ENCODE peak calls at places on chromosomes 2 and 18, in seven cellular contexts. One of them, this sample, is unnamed.

GRCh38 chr2:162106746-162107145 is 32.7 kb upstream of the DPP4 start:
- DNase-seq in tibial artery: no peak
- DNase-seq in body of pancreas: no peak
- DNase-seq in adrenal gland: no peak
- DNase-seq in WTC11: no peak
- DNase-seq in HL-60: no peak
- DNase-seq in GM10248: no peak
- DNase-seq in this sample: no peak

GRCh38 chr18:4204151-4204720 is 250.9 kb downstream of the DLGAP1 start:
- DNase-seq in tibial artery: no peak
- DNase-seq in body of pancreas: no peak
- DNase-seq in adrenal gland: no peak
- DNase-seq in WTC11: no peak
- DNase-seq in HL-60: no peak
- DNase-seq in GM10248: no peak
- DNase-seq in this sample: no peak

GRCh38 chr2:20025065-20025786 is 12.8 kb upstream of the MATN3 start:
- DNase-seq in tibial artery: no peak
- DNase-seq in body of pancreas: no peak
- DNase-seq in adrenal gland: no peak
- DNase-seq in WTC11: no peak
- DNase-seq in HL-60: no peak
- DNase-seq in GM10248: no peak
- DNase-seq in this sample: no peak

GRCh38 chr2:2638516-2638915 is 307.4 kb upstream of the MYT1L start:
- DNase-seq in tibial artery: no peak
- DNase-seq in body of pancreas: no peak
- DNase-seq in adrenal gland: no peak
- DNase-seq in WTC11: no peak
- DNase-seq in HL-60: no peak
- DNase-seq in GM10248: no peak
- DNase-seq in this sample: no peak

GRCh38 chr18:10242922-10243680 is 211.3 kb upstream of the APCDD1 start:
- DNase-seq in tibial artery: no peak
- DNase-seq in body of pancreas: no peak
- DNase-seq in adrenal gland: no peak
- DNase-seq in WTC11: peak
- DNase-seq in HL-60: no peak
- DNase-seq in GM10248: no peak
- DNase-seq in this sample: peak

GRCh38 chr2:2843969-2844548 is 513.0 kb upstream of the MYT1L start:
- DNase-seq in tibial artery: peak
- DNase-seq in body of pancreas: peak
- DNase-seq in adrenal gland: no peak
- DNase-seq in WTC11: peak
- DNase-seq in HL-60: no peak
- DNase-seq in GM10248: no peak
- DNase-seq in this sample: no peak

GRCh38 chr2:45750484-45750883 is 99.0 kb downstream of the PRKCE start:
- DNase-seq in tibial artery: no peak
- DNase-seq in body of pancreas: no peak
- DNase-seq in adrenal gland: no peak
- DNase-seq in WTC11: no peak
- DNase-seq in HL-60: no peak
- DNase-seq in GM10248: no peak
- DNase-seq in this sample: peak

GRCh38 chr2:171726841-171727460 is 39.7 kb downstream of the DYNC1I2 start:
- DNase-seq in tibial artery: no peak
- DNase-seq in body of pancreas: no peak
- DNase-seq in adrenal gland: no peak
- DNase-seq in WTC11: no peak
- DNase-seq in HL-60: no peak
- DNase-seq in GM10248: no peak
- DNase-seq in this sample: no peak

GRCh38 chr18:63897072-63897471 is 9.6 kb downstream of the SERPINB2 start:
- DNase-seq in tibial artery: no peak
- DNase-seq in body of pancreas: no peak
- DNase-seq in adrenal gland: no peak
- DNase-seq in WTC11: no peak
- DNase-seq in HL-60: no peak
- DNase-seq in GM10248: no peak
- DNase-seq in this sample: peak

GRCh38 chr18:54780285-54780861 is 47.9 kb upstream of the RAB27B start:
- DNase-seq in tibial artery: no peak
- DNase-seq in body of pancreas: no peak
- DNase-seq in adrenal gland: no peak
- DNase-seq in WTC11: no peak
- DNase-seq in HL-60: no peak
- DNase-seq in GM10248: no peak
- DNase-seq in this sample: no peak

GRCh38 chr2:218393750-218394290 is 5.8 kb upstream of the CTDSP1 start:
- DNase-seq in tibial artery: no peak
- DNase-seq in body of pancreas: no peak
- DNase-seq in adrenal gland: no peak
- DNase-seq in WTC11: no peak
- DNase-seq in HL-60: peak
- DNase-seq in GM10248: no peak
- DNase-seq in this sample: no peak

GRCh38 chr2:142873850-142874287 is 3.6 kb upstream of the KYNU start:
- DNase-seq in tibial artery: no peak
- DNase-seq in body of pancreas: no peak
- DNase-seq in adrenal gland: no peak
- DNase-seq in WTC11: no peak
- DNase-seq in HL-60: no peak
- DNase-seq in GM10248: no peak
- DNase-seq in this sample: no peak

GRCh38 chr2:232418466-232419244 is 12.0 kb downstream of the ALPG start:
- DNase-seq in tibial artery: peak
- DNase-seq in body of pancreas: peak
- DNase-seq in adrenal gland: no peak
- DNase-seq in WTC11: peak
- DNase-seq in HL-60: peak
- DNase-seq in GM10248: no peak
- DNase-seq in this sample: peak

GRCh38 chr18:79568543-79569205 is 110.9 kb upstream of the CTDP1 start:
- DNase-seq in tibial artery: peak
- DNase-seq in body of pancreas: peak
- DNase-seq in adrenal gland: peak
- DNase-seq in WTC11: no peak
- DNase-seq in HL-60: no peak
- DNase-seq in GM10248: no peak
- DNase-seq in this sample: no peak

GRCh38 chr2:238170386-238171071 is 11.8 kb downstream of the ERFE start:
- DNase-seq in tibial artery: no peak
- DNase-seq in body of pancreas: no peak
- DNase-seq in adrenal gland: no peak
- DNase-seq in WTC11: no peak
- DNase-seq in HL-60: no peak
- DNase-seq in GM10248: no peak
- DNase-seq in this sample: no peak

GRCh38 chr18:76822510-76823165 is at the start of gene ZNF236:
- DNase-seq in tibial artery: peak
- DNase-seq in body of pancreas: peak
- DNase-seq in adrenal gland: peak
- DNase-seq in WTC11: peak
- DNase-seq in HL-60: peak
- DNase-seq in GM10248: peak
- DNase-seq in this sample: peak

GRCh38 chr18:76824136-76824676 is 1.8 kb downstream of the ZNF236 start:
- DNase-seq in tibial artery: no peak
- DNase-seq in body of pancreas: no peak
- DNase-seq in adrenal gland: no peak
- DNase-seq in WTC11: no peak
- DNase-seq in HL-60: no peak
- DNase-seq in GM10248: no peak
- DNase-seq in this sample: no peak

GRCh38 chr18:76824754-76825153 is 2.4 kb downstream of the ZNF236 start:
- DNase-seq in tibial artery: no peak
- DNase-seq in body of pancreas: no peak
- DNase-seq in adrenal gland: no peak
- DNase-seq in WTC11: no peak
- DNase-seq in HL-60: no peak
- DNase-seq in GM10248: no peak
- DNase-seq in this sample: no peak

GRCh38 chr18:76823166-76823539 is 796 bp downstream of the ZNF236 start:
- DNase-seq in tibial artery: no peak
- DNase-seq in body of pancreas: no peak
- DNase-seq in adrenal gland: no peak
- DNase-seq in WTC11: no peak
- DNase-seq in HL-60: no peak
- DNase-seq in GM10248: no peak
- DNase-seq in this sample: no peak

GRCh38 chr18:76823574-76823973 is 1.2 kb downstream of the ZNF236 start:
- DNase-seq in tibial artery: no peak
- DNase-seq in body of pancreas: peak
- DNase-seq in adrenal gland: peak
- DNase-seq in WTC11: peak
- DNase-seq in HL-60: no peak
- DNase-seq in GM10248: peak
- DNase-seq in this sample: peak
- TF ChIP-seq CTCF in tibial artery: no peak
- TF ChIP-seq CTCF in body of pancreas: no peak
- TF ChIP-seq CTCF in adrenal gland: no peak
- TF ChIP-seq CTCF in WTC11: no peak
- TF ChIP-seq CTCF in HL-60: no peak
- TF ChIP-seq CTCF in GM10248: peak
- TF ChIP-seq CTCF in this sample: peak

GRCh38 chr18:30970201-30970816 is 72.2 kb downstream of the DSC3 start:
- DNase-seq in tibial artery: no peak
- DNase-seq in body of pancreas: peak
- DNase-seq in adrenal gland: no peak
- DNase-seq in WTC11: no peak
- DNase-seq in HL-60: no peak
- DNase-seq in GM10248: no peak
- DNase-seq in this sample: peak
- TF ChIP-seq CTCF in tibial artery: no peak
- TF ChIP-seq CTCF in body of pancreas: peak
- TF ChIP-seq CTCF in adrenal gland: no peak
- TF ChIP-seq CTCF in WTC11: peak
- TF ChIP-seq CTCF in HL-60: peak
- TF ChIP-seq CTCF in GM10248: peak
- TF ChIP-seq CTCF in this sample: peak

GRCh38 chr2:72576861-72577260 is 249.0 kb downstream of the EXOC6B start:
- DNase-seq in tibial artery: no peak
- DNase-seq in body of pancreas: no peak
- DNase-seq in adrenal gland: no peak
- DNase-seq in WTC11: no peak
- DNase-seq in HL-60: no peak
- DNase-seq in GM10248: no peak
- DNase-seq in this sample: no peak

GRCh38 chr2:72576459-72576858 is 249.4 kb downstream of the EXOC6B start:
- DNase-seq in tibial artery: no peak
- DNase-seq in body of pancreas: no peak
- DNase-seq in adrenal gland: no peak
- DNase-seq in WTC11: no peak
- DNase-seq in HL-60: no peak
- DNase-seq in GM10248: no peak
- DNase-seq in this sample: no peak

GRCh38 chr2:72583376-72583775 is 242.5 kb downstream of the EXOC6B start:
- DNase-seq in tibial artery: no peak
- DNase-seq in body of pancreas: no peak
- DNase-seq in adrenal gland: no peak
- DNase-seq in WTC11: no peak
- DNase-seq in HL-60: no peak
- DNase-seq in GM10248: no peak
- DNase-seq in this sample: no peak

GRCh38 chr2:72579595-72580180 is 246.1 kb downstream of the EXOC6B start:
- DNase-seq in tibial artery: no peak
- DNase-seq in body of pancreas: no peak
- DNase-seq in adrenal gland: no peak
- DNase-seq in WTC11: no peak
- DNase-seq in HL-60: no peak
- DNase-seq in GM10248: peak
- DNase-seq in this sample: peak

GRCh38 chr2:72581560-72582181 is 244.2 kb downstream of the EXOC6B start:
- DNase-seq in tibial artery: no peak
- DNase-seq in body of pancreas: no peak
- DNase-seq in adrenal gland: no peak
- DNase-seq in WTC11: peak
- DNase-seq in HL-60: no peak
- DNase-seq in GM10248: no peak
- DNase-seq in this sample: no peak
- TF ChIP-seq CTCF in tibial artery: no peak
- TF ChIP-seq CTCF in body of pancreas: no peak
- TF ChIP-seq CTCF in adrenal gland: no peak
- TF ChIP-seq CTCF in WTC11: no peak
- TF ChIP-seq CTCF in HL-60: no peak
- TF ChIP-seq CTCF in GM10248: no peak
- TF ChIP-seq CTCF in this sample: peak

GRCh38 chr2:54455584-54456525 is at the start of gene SPTBN1:
- DNase-seq in tibial artery: peak
- DNase-seq in body of pancreas: peak
- DNase-seq in adrenal gland: peak
- DNase-seq in WTC11: peak
- DNase-seq in HL-60: no peak
- DNase-seq in GM10248: peak
- DNase-seq in this sample: peak

GRCh38 chr2:54454922-54455583 is 1.1 kb upstream of the SPTBN1 start:
- DNase-seq in tibial artery: no peak
- DNase-seq in body of pancreas: peak
- DNase-seq in adrenal gland: peak
- DNase-seq in WTC11: peak
- DNase-seq in HL-60: no peak
- DNase-seq in GM10248: no peak
- DNase-seq in this sample: no peak

GRCh38 chr2:54457326-54458023 is 1.3 kb downstream of the SPTBN1 start:
- DNase-seq in tibial artery: no peak
- DNase-seq in body of pancreas: peak
- DNase-seq in adrenal gland: peak
- DNase-seq in WTC11: peak
- DNase-seq in HL-60: no peak
- DNase-seq in GM10248: no peak
- DNase-seq in this sample: peak

GRCh38 chr2:54454548-54454921 is 1.6 kb upstream of the SPTBN1 start:
- DNase-seq in tibial artery: no peak
- DNase-seq in body of pancreas: no peak
- DNase-seq in adrenal gland: no peak
- DNase-seq in WTC11: no peak
- DNase-seq in HL-60: no peak
- DNase-seq in GM10248: no peak
- DNase-seq in this sample: no peak

DNA sequence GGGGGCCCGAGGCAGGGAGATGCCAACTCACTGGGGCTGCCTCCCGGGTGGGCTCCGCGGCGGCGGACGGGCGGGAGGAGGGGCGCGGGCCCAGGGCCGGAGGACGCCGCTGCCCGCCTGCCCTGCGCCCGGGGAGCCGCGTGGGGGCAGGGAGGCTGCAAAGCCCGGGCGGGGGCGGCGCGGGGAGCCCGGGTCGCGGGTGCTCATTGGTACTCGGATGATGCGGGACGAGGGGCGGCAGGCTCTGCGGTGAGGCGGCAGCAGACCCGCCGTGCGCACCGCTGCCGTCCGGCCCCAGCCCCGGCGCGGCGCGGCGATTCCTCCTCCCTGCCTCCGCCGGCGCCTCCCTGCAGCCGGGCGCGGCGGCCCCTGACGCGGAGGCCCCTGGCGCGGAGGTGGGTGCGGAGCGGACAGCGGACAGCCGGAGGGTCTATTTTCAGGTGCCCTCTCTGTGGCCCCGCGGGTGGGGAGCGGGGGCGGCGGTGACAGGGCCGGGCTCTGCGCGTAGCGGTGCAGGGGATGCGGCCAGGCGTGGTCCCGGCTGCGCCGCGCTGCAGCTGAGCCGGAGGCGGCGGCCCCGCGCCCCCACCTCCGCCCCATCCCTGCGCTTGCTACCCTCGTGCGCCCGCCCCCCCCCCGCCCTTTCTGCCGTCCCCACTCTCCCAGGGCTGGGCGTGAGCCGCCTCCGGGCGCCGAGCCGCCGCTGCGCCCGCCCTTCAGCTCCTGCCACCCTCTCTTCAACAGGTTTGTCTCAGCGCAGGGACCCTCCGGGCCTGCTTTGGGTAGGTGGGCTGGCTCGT is 599 bp downstream of the SPTBN1 start:
- DNase-seq in tibial artery: peak
- DNase-seq in body of pancreas: peak
- DNase-seq in adrenal gland: peak
- DNase-seq in WTC11: peak
- DNase-seq in HL-60: no peak
- DNase-seq in GM10248: peak
- DNase-seq in this sample: peak
- TF ChIP-seq CTCF in tibial artery: no peak
- TF ChIP-seq CTCF in body of pancreas: no peak
- TF ChIP-seq CTCF in adrenal gland: no peak
- TF ChIP-seq CTCF in WTC11: no peak
- TF ChIP-seq CTCF in HL-60: no peak
- TF ChIP-seq CTCF in GM10248: no peak
- TF ChIP-seq CTCF in this sample: no peak

This sample was measured in epithelial cell of esophagus.